ENCODE peak calls at places on chromosomes 13 and 19, in ten cellular contexts. One of them, this sample, is unnamed.

GRCh38 chr13:41196620-41197019 is 2.3 kb upstream of the KBTBD7 start:
- DNase-seq in breast epithelium: no peak
- DNase-seq in endothelial cell of umbilical vein: no peak
- DNase-seq in brain microvascular endothelial cell: no peak
- DNase-seq in activated T-cell treated with anti-CD3 and anti-CD28 coated beads, Interleukin-2, amount 50 U/mL, for 72 hours: no peak
- DNase-seq in neuronal stem cell: no peak
- DNase-seq in DMS153: no peak
- DNase-seq in GM04504: no peak
- DNase-seq in WTC11: no peak
- DNase-seq in GM23248: peak; percentile 14
- DNase-seq in this sample: no peak

GRCh38 chr19:38617764-38618589 is at the start of gene MAP4K1:
- DNase-seq in brain microvascular endothelial cell: no peak
- DNase-seq in GM23248: no peak
- DNase-seq in breast epithelium: no peak
- DNase-seq in DMS153: no peak
- DNase-seq in neuronal stem cell: no peak
- DNase-seq in endothelial cell of umbilical vein: no peak
- DNase-seq in activated T-cell treated with anti-CD3 and anti-CD28 coated beads, Interleukin-2, amount 50 U/mL, for 72 hours: peak; percentile 78
- DNase-seq in GM04504: no peak
- DNase-seq in WTC11: peak; percentile 26
- DNase-seq in this sample: no peak

GRCh38 chr13:24279706-24280105 is 29.7 kb upstream of the C1QTNF9 start:
- DNase-seq in endothelial cell of umbilical vein: no peak
- DNase-seq in neuronal stem cell: no peak
- DNase-seq in GM04504: no peak
- DNase-seq in GM23248: no peak
- DNase-seq in DMS153: no peak
- DNase-seq in WTC11: no peak
- DNase-seq in activated T-cell treated with anti-CD3 and anti-CD28 coated beads, Interleukin-2, amount 50 U/mL, for 72 hours: no peak
- DNase-seq in breast epithelium: no peak
- DNase-seq in brain microvascular endothelial cell: no peak
- DNase-seq in this sample: no peak

GRCh38 chr19:55376381-55376933 is at the start of gene TMEM190:
- DNase-seq in neuronal stem cell: no peak
- DNase-seq in breast epithelium: no peak
- DNase-seq in GM23248: no peak
- DNase-seq in activated T-cell treated with anti-CD3 and anti-CD28 coated beads, Interleukin-2, amount 50 U/mL, for 72 hours: no peak
- DNase-seq in DMS153: no peak
- DNase-seq in brain microvascular endothelial cell: no peak
- DNase-seq in GM04504: no peak
- DNase-seq in WTC11: peak; percentile 51
- DNase-seq in endothelial cell of umbilical vein: no peak
- DNase-seq in this sample: no peak

GRCh38 chr19:49875801-49876421 is 1.2 kb downstream of the AKT1S1 start:
- DNase-seq in brain microvascular endothelial cell: no peak
- DNase-seq in WTC11: peak; percentile 63
- DNase-seq in endothelial cell of umbilical vein: peak; percentile 72
- DNase-seq in neuronal stem cell: peak; percentile 59
- DNase-seq in GM04504: no peak
- DNase-seq in activated T-cell treated with anti-CD3 and anti-CD28 coated beads, Interleukin-2, amount 50 U/mL, for 72 hours: peak; percentile 71
- DNase-seq in DMS153: no peak
- DNase-seq in breast epithelium: no peak
- DNase-seq in GM23248: peak; percentile 68
- DNase-seq in this sample: no peak

GRCh38 chr19:13712767-13713201 is 51.5 kb upstream of the MRI1 start:
- DNase-seq in brain microvascular endothelial cell: no peak
- DNase-seq in neuronal stem cell: no peak
- DNase-seq in GM23248: no peak
- DNase-seq in breast epithelium: no peak
- DNase-seq in WTC11: no peak
- DNase-seq in activated T-cell treated with anti-CD3 and anti-CD28 coated beads, Interleukin-2, amount 50 U/mL, for 72 hours: no peak
- DNase-seq in endothelial cell of umbilical vein: no peak
- DNase-seq in DMS153: no peak
- DNase-seq in GM04504: no peak
- DNase-seq in this sample: no peak

GRCh38 chr13:72698164-72698563 is 29.3 kb downstream of the MZT1 start:
- DNase-seq in brain microvascular endothelial cell: no peak
- DNase-seq in endothelial cell of umbilical vein: no peak
- DNase-seq in GM04504: no peak
- DNase-seq in WTC11: no peak
- DNase-seq in GM23248: peak; percentile 7
- DNase-seq in activated T-cell treated with anti-CD3 and anti-CD28 coated beads, Interleukin-2, amount 50 U/mL, for 72 hours: no peak
- DNase-seq in breast epithelium: no peak
- DNase-seq in neuronal stem cell: no peak
- DNase-seq in DMS153: no peak
- DNase-seq in this sample: no peak

GRCh38 chr13:38607136-38607535 is 79.7 kb upstream of the FREM2 start:
- DNase-seq in GM23248: peak; percentile 15
- DNase-seq in endothelial cell of umbilical vein: no peak
- DNase-seq in neuronal stem cell: no peak
- DNase-seq in GM04504: no peak
- DNase-seq in DMS153: no peak
- DNase-seq in brain microvascular endothelial cell: no peak
- DNase-seq in breast epithelium: no peak
- DNase-seq in WTC11: no peak
- DNase-seq in activated T-cell treated with anti-CD3 and anti-CD28 coated beads, Interleukin-2, amount 50 U/mL, for 72 hours: no peak
- DNase-seq in this sample: peak; percentile 2

GRCh38 chr19:57434386-57435061 is 601 bp upstream of the ZNF749 start:
- DNase-seq in GM23248: peak; percentile 52
- DNase-seq in DMS153: no peak
- DNase-seq in breast epithelium: no peak
- DNase-seq in WTC11: peak; percentile 34
- DNase-seq in activated T-cell treated with anti-CD3 and anti-CD28 coated beads, Interleukin-2, amount 50 U/mL, for 72 hours: peak; percentile 2
- DNase-seq in GM04504: no peak
- DNase-seq in brain microvascular endothelial cell: no peak
- DNase-seq in endothelial cell of umbilical vein: no peak
- DNase-seq in neuronal stem cell: no peak
- DNase-seq in this sample: no peak

GRCh38 chr13:110662105-110662504 is 43.8 kb downstream of the CARS2 start:
- DNase-seq in DMS153: no peak
- DNase-seq in activated T-cell treated with anti-CD3 and anti-CD28 coated beads, Interleukin-2, amount 50 U/mL, for 72 hours: no peak
- DNase-seq in breast epithelium: no peak
- DNase-seq in endothelial cell of umbilical vein: no peak
- DNase-seq in GM23248: no peak
- DNase-seq in WTC11: no peak
- DNase-seq in neuronal stem cell: no peak
- DNase-seq in brain microvascular endothelial cell: no peak
- DNase-seq in GM04504: no peak
- DNase-seq in this sample: no peak

GRCh38 chr19:17522988-17523872 is 11.8 kb downstream of the PGLS start:
- DNase-seq in activated T-cell treated with anti-CD3 and anti-CD28 coated beads, Interleukin-2, amount 50 U/mL, for 72 hours: peak; percentile 71
- DNase-seq in endothelial cell of umbilical vein: no peak
- DNase-seq in DMS153: no peak
- DNase-seq in brain microvascular endothelial cell: no peak
- DNase-seq in neuronal stem cell: no peak
- DNase-seq in WTC11: no peak
- DNase-seq in breast epithelium: no peak
- DNase-seq in GM04504: no peak
- DNase-seq in GM23248: no peak
- DNase-seq in this sample: no peak

GRCh38 chr13:111491021-111491420 is 170.6 kb downstream of the TEX29 start:
- DNase-seq in brain microvascular endothelial cell: no peak
- DNase-seq in endothelial cell of umbilical vein: no peak
- DNase-seq in GM23248: no peak
- DNase-seq in breast epithelium: no peak
- DNase-seq in activated T-cell treated with anti-CD3 and anti-CD28 coated beads, Interleukin-2, amount 50 U/mL, for 72 hours: no peak
- DNase-seq in neuronal stem cell: no peak
- DNase-seq in DMS153: no peak
- DNase-seq in GM04504: no peak
- DNase-seq in WTC11: no peak
- DNase-seq in this sample: no peak

GRCh38 chr13:46686171-46686570 is 110.8 kb downstream of the ESD start:
- DNase-seq in GM04504: no peak
- DNase-seq in DMS153: no peak
- DNase-seq in neuronal stem cell: no peak
- DNase-seq in breast epithelium: no peak
- DNase-seq in endothelial cell of umbilical vein: no peak
- DNase-seq in WTC11: no peak
- DNase-seq in brain microvascular endothelial cell: no peak
- DNase-seq in activated T-cell treated with anti-CD3 and anti-CD28 coated beads, Interleukin-2, amount 50 U/mL, for 72 hours: no peak
- DNase-seq in GM23248: no peak
- DNase-seq in this sample: no peak

GRCh38 chr13:90545070-90545840 is 802.2 kb upstream of the MIR17HG start:
- DNase-seq in endothelial cell of umbilical vein: no peak
- DNase-seq in DMS153: peak; percentile 73
- DNase-seq in GM04504: no peak
- DNase-seq in WTC11: no peak
- DNase-seq in GM23248: peak; percentile 8
- DNase-seq in neuronal stem cell: no peak
- DNase-seq in brain microvascular endothelial cell: peak; percentile 1
- DNase-seq in activated T-cell treated with anti-CD3 and anti-CD28 coated beads, Interleukin-2, amount 50 U/mL, for 72 hours: no peak
- DNase-seq in breast epithelium: no peak
- DNase-seq in this sample: no peak

GRCh38 chr19:2567996-2568395 is 92.1 kb downstream of the GADD45B start:
- DNase-seq in brain microvascular endothelial cell: no peak
- DNase-seq in activated T-cell treated with anti-CD3 and anti-CD28 coated beads, Interleukin-2, amount 50 U/mL, for 72 hours: no peak
- DNase-seq in GM04504: no peak
- DNase-seq in neuronal stem cell: no peak
- DNase-seq in breast epithelium: no peak
- DNase-seq in endothelial cell of umbilical vein: no peak
- DNase-seq in GM23248: no peak
- DNase-seq in WTC11: no peak
- DNase-seq in DMS153: no peak
- DNase-seq in this sample: no peak

GRCh38 chr19:5985098-5985783 is 7.3 kb upstream of the RANBP3 start:
- DNase-seq in breast epithelium: no peak
- DNase-seq in activated T-cell treated with anti-CD3 and anti-CD28 coated beads, Interleukin-2, amount 50 U/mL, for 72 hours: no peak
- DNase-seq in DMS153: no peak
- DNase-seq in GM23248: peak; percentile 67
- DNase-seq in endothelial cell of umbilical vein: peak; percentile 28
- DNase-seq in neuronal stem cell: no peak
- DNase-seq in WTC11: no peak
- DNase-seq in GM04504: no peak
- DNase-seq in brain microvascular endothelial cell: peak; percentile 46
- DNase-seq in this sample: no peak

GRCh38 chr19:2015611-2015950 is at the start of gene BTBD2:
- DNase-seq in activated T-cell treated with anti-CD3 and anti-CD28 coated beads, Interleukin-2, amount 50 U/mL, for 72 hours: peak; percentile 60
- DNase-seq in GM04504: peak; percentile 60
- DNase-seq in GM23248: peak; percentile 72
- DNase-seq in breast epithelium: no peak
- DNase-seq in WTC11: no peak
- DNase-seq in neuronal stem cell: peak; percentile 32
- DNase-seq in endothelial cell of umbilical vein: no peak
- DNase-seq in DMS153: no peak
- DNase-seq in brain microvascular endothelial cell: no peak
- DNase-seq in this sample: peak; percentile 29

GRCh38 chr19:55165952-55166529 is 372 bp downstream of the DNAAF3 start:
- DNase-seq in neuronal stem cell: peak; percentile 81
- DNase-seq in DMS153: peak; percentile 84
- DNase-seq in activated T-cell treated with anti-CD3 and anti-CD28 coated beads, Interleukin-2, amount 50 U/mL, for 72 hours: peak; percentile 66
- DNase-seq in WTC11: peak; percentile 93
- DNase-seq in GM04504: peak; percentile 45
- DNase-seq in breast epithelium: no peak
- DNase-seq in brain microvascular endothelial cell: peak; percentile 73
- DNase-seq in endothelial cell of umbilical vein: peak; percentile 66
- DNase-seq in GM23248: peak; percentile 87
- DNase-seq in this sample: peak; percentile 85